ENCODE peak calls at places on chromosomes 2 and 18, in six cellular contexts. One of them, this sample, is unnamed.
A peak's percentile ranks its signal among the peaks of the same experiment; 100 is the strongest.

GRCh38 chr2:111705711-111706323 is 178.2 kb downstream of the ANAPC1 start:
- DNase-seq in thoracic aorta: no peak
- DNase-seq in IMR-90: peak; percentile 97
- DNase-seq in lower lobe of right lung: no peak
- DNase-seq in endodermal cell: peak; percentile 90
- DNase-seq in gastrocnemius medialis: peak; percentile 81
- DNase-seq in this sample: peak; percentile 78

GRCh38 chr2:60778352-60778751 is 22.3 kb downstream of the PAPOLG start:
- DNase-seq in IMR-90: no peak
- DNase-seq in gastrocnemius medialis: no peak
- DNase-seq in thoracic aorta: no peak
- DNase-seq in endodermal cell: no peak
- DNase-seq in lower lobe of right lung: no peak
- DNase-seq in this sample: no peak

GRCh38 chr2:235268535-235268934 is 225.3 kb upstream of the AGAP1 start:
- DNase-seq in IMR-90: peak; percentile 67
- DNase-seq in endodermal cell: no peak
- DNase-seq in lower lobe of right lung: no peak
- DNase-seq in gastrocnemius medialis: no peak
- DNase-seq in thoracic aorta: no peak
- DNase-seq in this sample: peak; percentile 10

GRCh38 chr2:158317642-158318041 is 138.9 kb downstream of the CCDC148 start:
- DNase-seq in thoracic aorta: no peak
- DNase-seq in IMR-90: no peak
- DNase-seq in lower lobe of right lung: no peak
- DNase-seq in gastrocnemius medialis: no peak
- DNase-seq in endodermal cell: no peak
- DNase-seq in this sample: no peak

GRCh38 chr2:68464651-68465050 is 2.4 kb downstream of the FBXO48 start:
- DNase-seq in gastrocnemius medialis: no peak
- DNase-seq in thoracic aorta: no peak
- DNase-seq in lower lobe of right lung: no peak
- DNase-seq in IMR-90: no peak
- DNase-seq in endodermal cell: no peak
- DNase-seq in this sample: no peak

GRCh38 chr2:64796926-64797325 is 143.2 kb upstream of the SERTAD2 start:
- DNase-seq in thoracic aorta: no peak
- DNase-seq in lower lobe of right lung: no peak
- DNase-seq in IMR-90: no peak
- DNase-seq in gastrocnemius medialis: no peak
- DNase-seq in endodermal cell: no peak
- DNase-seq in this sample: no peak

GRCh38 chr2:240615409-240615808 is 9.9 kb upstream of the GPR35 start:
- DNase-seq in gastrocnemius medialis: no peak
- DNase-seq in IMR-90: no peak
- DNase-seq in thoracic aorta: no peak
- DNase-seq in endodermal cell: no peak
- DNase-seq in lower lobe of right lung: no peak
- DNase-seq in this sample: no peak

GRCh38 chr2:8030694-8031303 is 651.1 kb upstream of the ID2 start:
- DNase-seq in thoracic aorta: no peak
- DNase-seq in IMR-90: peak; percentile 11
- DNase-seq in gastrocnemius medialis: no peak
- DNase-seq in lower lobe of right lung: no peak
- DNase-seq in endodermal cell: no peak
- DNase-seq in this sample: peak; percentile 12

GRCh38 chr18:43116699-43117294 is 1.3 kb upstream of the RIT2 start:
- DNase-seq in thoracic aorta: no peak
- DNase-seq in IMR-90: no peak
- DNase-seq in lower lobe of right lung: no peak
- DNase-seq in endodermal cell: no peak
- DNase-seq in gastrocnemius medialis: no peak
- DNase-seq in this sample: no peak

GRCh38 chr18:68299906-68300305 is 415.0 kb downstream of the TMX3 start:
- DNase-seq in endodermal cell: no peak
- DNase-seq in thoracic aorta: no peak
- DNase-seq in lower lobe of right lung: no peak
- DNase-seq in IMR-90: peak; percentile 33
- DNase-seq in gastrocnemius medialis: no peak
- DNase-seq in this sample: peak; percentile 62

GRCh38 chr2:40103163-40103562 is 324.1 kb upstream of the THUMPD2 start:
- DNase-seq in IMR-90: peak; percentile 77
- DNase-seq in gastrocnemius medialis: no peak
- DNase-seq in endodermal cell: no peak
- DNase-seq in lower lobe of right lung: no peak
- DNase-seq in thoracic aorta: no peak
- DNase-seq in this sample: peak; percentile 87

GRCh38 chr2:68362749-68363148 is 2.3 kb upstream of the PLEK start:
- DNase-seq in gastrocnemius medialis: no peak
- DNase-seq in endodermal cell: no peak
- DNase-seq in IMR-90: no peak
- DNase-seq in lower lobe of right lung: no peak
- DNase-seq in thoracic aorta: no peak
- DNase-seq in this sample: no peak

GRCh38 chr2:221347471-221347870 is 224.6 kb downstream of the EPHA4 start:
- DNase-seq in IMR-90: peak; percentile 41
- DNase-seq in gastrocnemius medialis: no peak
- DNase-seq in thoracic aorta: no peak
- DNase-seq in endodermal cell: no peak
- DNase-seq in lower lobe of right lung: no peak
- DNase-seq in this sample: peak; percentile 89

GRCh38 chr18:24055878-24056277 is 41.3 kb downstream of the TTC39C start:
- DNase-seq in IMR-90: peak; percentile 11
- DNase-seq in thoracic aorta: no peak
- DNase-seq in lower lobe of right lung: no peak
- DNase-seq in endodermal cell: no peak
- DNase-seq in gastrocnemius medialis: no peak
- DNase-seq in this sample: no peak

GRCh38 chr18:8389391-8390340 is 219.6 kb upstream of the RAB12 start:
- DNase-seq in gastrocnemius medialis: peak; percentile 55
- DNase-seq in lower lobe of right lung: peak; percentile 78
- DNase-seq in endodermal cell: peak; percentile 94
- DNase-seq in thoracic aorta: no peak
- DNase-seq in IMR-90: peak; percentile 78
- DNase-seq in this sample: peak; percentile 73

GRCh38 chr2:73268831-73269685 is 15.2 kb downstream of the FBXO41 start:
- DNase-seq in gastrocnemius medialis: no peak
- DNase-seq in lower lobe of right lung: no peak
- DNase-seq in thoracic aorta: no peak
- DNase-seq in IMR-90: peak; percentile 11
- DNase-seq in endodermal cell: peak; percentile 91
- DNase-seq in this sample: peak; percentile 63

GRCh38 chr2:168848220-168848619 is 42.0 kb downstream of the SPC25 start:
- DNase-seq in gastrocnemius medialis: peak; percentile 68
- DNase-seq in IMR-90: no peak
- DNase-seq in thoracic aorta: no peak
- DNase-seq in endodermal cell: peak; percentile 52
- DNase-seq in lower lobe of right lung: no peak
- DNase-seq in this sample: no peak

DNA sequence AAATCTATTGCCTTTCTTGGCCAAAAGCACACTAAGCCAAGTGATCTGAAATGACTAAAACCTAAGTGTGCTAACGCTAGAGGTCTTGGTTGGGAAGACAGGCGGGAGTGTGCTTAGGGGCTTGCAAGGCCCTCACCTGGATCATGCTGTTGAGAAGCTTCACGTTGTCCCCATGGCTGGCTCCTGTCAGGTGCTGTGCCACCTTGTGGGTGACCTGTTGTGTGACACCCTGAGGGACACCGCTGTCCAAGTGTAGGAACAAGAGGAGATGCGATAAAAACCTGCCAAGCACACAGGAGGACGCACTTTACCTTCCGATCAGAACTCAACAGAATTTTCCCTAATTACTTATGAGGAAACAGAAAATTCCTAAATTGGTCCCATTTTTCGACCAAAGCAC is 50.8 kb downstream of the EPG5 start:
- DNase-seq in thoracic aorta: no peak
- DNase-seq in endodermal cell: peak; percentile 70
- DNase-seq in gastrocnemius medialis: no peak
- DNase-seq in lower lobe of right lung: no peak
- DNase-seq in IMR-90: no peak
- DNase-seq in this sample: no peak
- TF ChIP-seq CTCF in thoracic aorta: no peak
- TF ChIP-seq CTCF in endodermal cell: peak; percentile 63
- TF ChIP-seq CTCF in gastrocnemius medialis: no peak
- TF ChIP-seq CTCF in lower lobe of right lung: no peak
- TF ChIP-seq CTCF in IMR-90: no peak
- TF ChIP-seq CTCF in this sample: peak; percentile 3

GRCh38 chr2:24957221-24957620 is 14.5 kb downstream of the DNAJC27 start:
- DNase-seq in endodermal cell: no peak
- DNase-seq in gastrocnemius medialis: no peak
- DNase-seq in thoracic aorta: no peak
- DNase-seq in lower lobe of right lung: no peak
- DNase-seq in IMR-90: no peak
- DNase-seq in this sample: no peak
- H3K36me3 ChIP-seq in endodermal cell: peaks cover 59% of the 10 kb centered on the region
- H3K36me3 ChIP-seq in gastrocnemius medialis: peaks cover 8% of the 10 kb centered on the region
- H3K36me3 ChIP-seq in thoracic aorta: peaks cover 45% of the 10 kb centered on the region
- H3K36me3 ChIP-seq in lower lobe of right lung: peaks cover 78% of the 10 kb centered on the region
- H3K36me3 ChIP-seq in IMR-90: peaks cover 26% of the 10 kb centered on the region
- H3K36me3 ChIP-seq in this sample: peaks cover 7% of the 10 kb centered on the region

GRCh38 chr2:6771539-6772365 is 94.0 kb downstream of the CMPK2 start:
- DNase-seq in thoracic aorta: no peak
- DNase-seq in IMR-90: no peak
- DNase-seq in gastrocnemius medialis: no peak
- DNase-seq in lower lobe of right lung: no peak
- DNase-seq in endodermal cell: peak; percentile 75
- DNase-seq in this sample: no peak
- TF ChIP-seq CTCF in thoracic aorta: no peak
- TF ChIP-seq CTCF in IMR-90: no peak
- TF ChIP-seq CTCF in gastrocnemius medialis: no peak
- TF ChIP-seq CTCF in lower lobe of right lung: no peak
- TF ChIP-seq CTCF in endodermal cell: peak; percentile 53
- TF ChIP-seq CTCF in this sample: no peak

GRCh38 chr2:28411166-28411755 is 18.6 kb downstream of the FOSL2 start:
- DNase-seq in gastrocnemius medialis: no peak
- DNase-seq in IMR-90: no peak
- DNase-seq in endodermal cell: no peak
- DNase-seq in thoracic aorta: no peak
- DNase-seq in lower lobe of right lung: no peak
- DNase-seq in this sample: no peak
- H3K36me3 ChIP-seq in gastrocnemius medialis: peaks cover 20% of the 10 kb centered on the region
- H3K36me3 ChIP-seq in IMR-90: peaks cover 96% of the 10 kb centered on the region
- H3K36me3 ChIP-seq in endodermal cell: peaks cover 50% of the 10 kb centered on the region
- H3K36me3 ChIP-seq in thoracic aorta: peaks cover 96% of the 10 kb centered on the region
- H3K36me3 ChIP-seq in lower lobe of right lung: peaks cover 99% of the 10 kb centered on the region
- H3K36me3 ChIP-seq in this sample: peaks cover 64% of the 10 kb centered on the region

GRCh38 chr2:170235860-170236638 is 58.1 kb downstream of the MYO3B start:
- DNase-seq in lower lobe of right lung: no peak
- DNase-seq in endodermal cell: peak; percentile 75
- DNase-seq in IMR-90: peak; percentile 54
- DNase-seq in gastrocnemius medialis: no peak
- DNase-seq in thoracic aorta: no peak
- DNase-seq in this sample: peak; percentile 45
- TF ChIP-seq CTCF in lower lobe of right lung: peak; percentile 34
- TF ChIP-seq CTCF in endodermal cell: peak; percentile 88
- TF ChIP-seq CTCF in IMR-90: peak; percentile 61
- TF ChIP-seq CTCF in gastrocnemius medialis: peak; percentile 52
- TF ChIP-seq CTCF in thoracic aorta: no peak
- TF ChIP-seq CTCF in this sample: peak; percentile 50

DNA sequence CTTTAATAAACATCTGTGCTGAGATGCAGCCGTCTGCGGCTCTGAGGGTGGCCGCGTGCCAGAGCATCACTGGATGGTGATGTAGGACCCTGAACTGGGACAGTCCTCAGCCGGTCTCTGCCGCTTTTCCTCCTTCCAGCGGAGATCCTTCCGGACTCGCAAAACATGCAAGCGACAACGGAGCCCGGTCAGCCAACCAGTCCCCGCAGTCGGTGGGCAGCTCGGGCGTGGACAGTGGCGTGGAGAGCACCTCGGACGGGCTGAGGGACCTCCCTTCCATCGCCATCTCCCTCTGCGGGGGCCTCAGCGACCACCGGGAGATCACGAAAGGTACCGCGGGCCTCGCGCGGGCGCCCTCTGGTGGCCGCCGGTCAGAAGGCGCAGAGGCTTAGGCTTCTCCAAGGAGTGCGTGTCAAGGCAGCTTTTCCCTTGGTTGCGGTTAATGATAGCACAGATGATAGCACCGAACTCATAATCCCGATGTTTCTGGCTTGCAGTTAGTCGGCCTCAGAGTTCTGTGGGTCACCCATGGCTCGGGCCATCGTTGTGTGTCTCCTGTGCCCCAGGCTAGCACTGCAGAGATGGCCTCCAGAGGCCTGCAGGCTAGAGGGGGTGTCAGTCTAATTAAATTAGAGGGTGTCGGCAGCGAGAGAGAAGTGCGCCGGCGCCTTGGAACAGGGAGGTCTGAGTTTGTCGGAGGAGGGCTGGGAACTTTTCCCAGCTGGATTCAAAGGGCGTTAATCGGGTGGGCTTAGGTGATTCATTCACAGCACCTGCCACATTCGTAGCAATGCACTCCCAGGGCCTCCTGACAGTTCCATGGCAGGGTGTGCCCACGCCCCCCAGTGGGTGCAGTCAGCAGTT is 38.5 kb downstream of the LPIN1 start:
- DNase-seq in endodermal cell: peak; percentile 92
- DNase-seq in lower lobe of right lung: peak; percentile 57
- DNase-seq in thoracic aorta: no peak
- DNase-seq in IMR-90: peak; percentile 63
- DNase-seq in gastrocnemius medialis: no peak
- DNase-seq in this sample: peak; percentile 7
- H3K36me3 ChIP-seq in endodermal cell: peaks cover 59% of the 10 kb centered on the region
- H3K36me3 ChIP-seq in lower lobe of right lung: peaks cover 98% of the 10 kb centered on the region
- H3K36me3 ChIP-seq in thoracic aorta: peaks cover 45% of the 10 kb centered on the region
- H3K36me3 ChIP-seq in IMR-90: peaks cover 53% of the 10 kb centered on the region
- H3K36me3 ChIP-seq in gastrocnemius medialis: no peaks in the 10 kb centered on the region
- H3K36me3 ChIP-seq in this sample: peaks cover 23% of the 10 kb centered on the region

DNA sequence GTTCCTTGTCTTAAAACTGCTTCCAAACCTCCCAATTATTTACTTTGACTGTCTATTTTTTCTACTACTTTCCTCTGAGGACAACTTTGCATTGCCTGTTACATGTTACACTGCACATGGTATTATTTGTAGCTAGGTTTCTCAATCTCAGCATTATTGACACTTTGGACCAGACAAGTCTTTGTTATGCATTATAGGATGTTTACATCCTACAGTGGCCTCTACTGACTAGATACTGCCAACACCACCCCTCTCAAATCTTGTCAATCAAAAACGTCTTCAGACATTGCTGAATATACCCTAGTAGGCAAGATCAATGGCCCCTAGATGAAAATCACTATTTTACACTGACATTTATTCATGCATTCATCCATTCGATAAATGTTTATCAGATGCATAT is 129.6 kb upstream of the DNAJC10 start:
- DNase-seq in gastrocnemius medialis: no peak
- DNase-seq in thoracic aorta: no peak
- DNase-seq in IMR-90: no peak
- DNase-seq in endodermal cell: no peak
- DNase-seq in lower lobe of right lung: no peak
- DNase-seq in this sample: no peak
- TF ChIP-seq CTCF in gastrocnemius medialis: no peak
- TF ChIP-seq CTCF in thoracic aorta: no peak
- TF ChIP-seq CTCF in IMR-90: no peak
- TF ChIP-seq CTCF in endodermal cell: no peak
- TF ChIP-seq CTCF in lower lobe of right lung: no peak
- TF ChIP-seq CTCF in this sample: no peak

GRCh38 chr2:10571673-10572072 is 118.1 kb downstream of the NOL10 start:
- DNase-seq in lower lobe of right lung: no peak
- DNase-seq in gastrocnemius medialis: no peak
- DNase-seq in thoracic aorta: no peak
- DNase-seq in endodermal cell: no peak
- DNase-seq in IMR-90: no peak
- DNase-seq in this sample: no peak
- H3K36me3 ChIP-seq in lower lobe of right lung: peaks cover 63% of the 10 kb centered on the region
- H3K36me3 ChIP-seq in gastrocnemius medialis: no peaks in the 10 kb centered on the region
- H3K36me3 ChIP-seq in thoracic aorta: peaks cover 31% of the 10 kb centered on the region
- H3K36me3 ChIP-seq in endodermal cell: peaks cover 36% of the 10 kb centered on the region
- H3K36me3 ChIP-seq in IMR-90: peaks cover 16% of the 10 kb centered on the region
- H3K36me3 ChIP-seq in this sample: peaks cover 13% of the 10 kb centered on the region

This sample was measured in bronchial epithelial cell.